ENCODE peak calls at places on chromosomes 5 and 9, in four cellular contexts. C, M, U and B are unnamed samples.

GRCh38 chr5:79547982-79548381 is 34.0 kb upstream of the HOMER1 start:
- DNase-seq in U (peak; percentile 13), C (no peak), M (no peak), B (no peak)

GRCh38 chr9:16100596-16101091 is 547.8 kb downstream of the CCDC171 start:
- DNase-seq in M (no peak), C (no peak), U (no peak), B (peak; percentile 40)

GRCh38 chr9:33233659-33234335 is 6.2 kb upstream of the SPINK4 start:
- DNase-seq in C (peak; percentile 26), M (peak; percentile 90), U (no peak), B (peak; percentile 88)

GRCh38 chr5:173197375-173197891 is 37.6 kb downstream of the NKX2-5 start:
- DNase-seq in C (no peak), U (no peak), M (no peak), B (no peak)

GRCh38 chr9:37302277-37302676 is 120.2 kb upstream of the GRHPR start:
- DNase-seq in U (no peak), M (no peak), C (peak; percentile 82), B (no peak)

GRCh38 chr9:129317179-129318011 is 139.3 kb upstream of the IER5L start:
- DNase-seq in C (peak; percentile 21), M (peak; percentile 49), U (no peak), B (peak; percentile 61)

GRCh38 chr5:55521903-55522302 is 12.9 kb downstream of the PLPP1 start:
- DNase-seq in M (no peak), C (no peak), U (no peak), B (no peak)

GRCh38 chr5:142872795-142873194 is 102.6 kb downstream of the ARHGAP26 start:
- DNase-seq in C (no peak), M (no peak), U (no peak), B (no peak)

GRCh38 chr5:159962214-159962613 is 45.9 kb downstream of the ADRA1B start:
- DNase-seq in M (no peak), C (no peak), U (no peak), B (no peak)